ENCODE peak calls at places on chromosomes 11 and 22, in four cellular contexts. A is A549, R is IMR-90, K is H1. C is an unnamed sample.

GRCh38 chr11:13238879-13239514 is 38.6 kb upstream of the BMAL1 start:
- DNase-seq in A (peak), R (peak), K (no peak), C (peak)

GRCh38 chr11:20201231-20201630 is 41.0 kb upstream of the DBX1 start:
- DNase-seq in A (no peak), R (no peak), K (no peak), C (no peak)

GRCh38 chr11:91296628-91297027 is 928.0 kb upstream of the FAT3 start:
- DNase-seq in A (no peak), R (peak), K (no peak), C (no peak)

GRCh38 chr22:17366830-17367229 is 2.4 kb upstream of the CECR2 start:
- DNase-seq in A (peak), R (no peak), K (no peak), C (no peak)

GRCh38 chr11:128455766-128456165 is 131.6 kb downstream of the ETS1 start:
- DNase-seq in A (no peak), R (no peak), K (no peak), C (no peak)

GRCh38 chr11:64436025-64436424 is 77.1 kb downstream of the RPS6KA4 start:
- DNase-seq in A (no peak), R (no peak), K (no peak), C (no peak)

GRCh38 chr22:30301995-30302809 is 12.9 kb upstream of the CASTOR1 start:
- DNase-seq in A (no peak), R (peak), K (no peak), C (no peak)

GRCh38 chr11:17790453-17790852 is 55.9 kb downstream of the KCNC1 start:
- DNase-seq in A (no peak), R (peak), K (no peak), C (no peak)

GRCh38 chr11:61904539-61905048 is 12.8 kb downstream of the RAB3IL1 start:
- DNase-seq in A (no peak), R (no peak), K (no peak), C (peak)

GRCh38 chr22:42901790-42902508 is 44.9 kb upstream of the ARFGAP3 start:
- DNase-seq in A (no peak), R (no peak), K (no peak), C (no peak)

GRCh38 chr22:32255726-32256125 is 579 bp upstream of the SLC5A4 start:
- DNase-seq in A (no peak), R (no peak), K (no peak), C (no peak)

GRCh38 chr11:68457898-68458249 is 2.7 kb upstream of the PPP6R3 start:
- DNase-seq in A (no peak), R (no peak), K (no peak), C (peak)

GRCh38 chr11:114432893-114433292 is 6.4 kb upstream of the REXO2 start:
- DNase-seq in A (no peak), R (no peak), K (no peak), C (no peak)

GRCh38 chr11:88487646-88488045 is 150.1 kb upstream of the CTSC start:
- DNase-seq in A (no peak), R (no peak), K (no peak), C (no peak)

GRCh38 chr11:71476926-71477636 is 24.1 kb downstream of the NADSYN1 start:
- DNase-seq in A (no peak), R (no peak), K (no peak), C (no peak)

GRCh38 chr11:57778318-57779037 is 16.9 kb downstream of the CTNND1 start:
- DNase-seq in A (peak), R (peak), K (peak), C (peak)

GRCh38 chr11:69280994-69281393 is 13.0 kb upstream of the MYEOV start:
- DNase-seq in A (peak), R (peak), K (no peak), C (no peak)

GRCh38 chr11:76253416-76253815 is 47.1 kb upstream of the WNT11 start:
- DNase-seq in A (no peak), R (no peak), K (no peak), C (no peak)

GRCh38 chr22:49614966-49615965 is 212.4 kb downstream of the BRD1 start:
- DNase-seq in A (no peak), R (no peak), K (no peak), C (no peak)

DNA sequence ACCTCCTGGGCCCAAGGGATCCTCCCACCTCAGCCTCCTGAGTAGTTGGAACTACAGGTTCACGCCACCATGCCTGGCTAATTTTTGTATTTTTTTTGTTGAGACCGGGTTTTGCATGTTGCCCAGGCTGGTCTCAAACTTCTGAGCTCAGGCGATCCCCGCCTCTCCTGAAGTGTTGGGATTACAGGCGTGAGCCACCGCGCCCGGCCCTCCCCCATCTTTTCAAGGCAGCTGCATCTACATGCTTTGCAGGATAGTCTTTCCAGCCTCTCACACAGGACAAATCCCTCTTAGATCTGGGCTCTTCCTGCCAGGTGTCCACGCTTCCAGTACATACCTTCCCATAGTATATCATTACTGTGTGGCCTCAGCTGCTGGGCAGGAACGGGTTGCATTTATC is 49.7 kb downstream of the C11orf96 start:
- DNase-seq in A (no peak), R (no peak), K (no peak), C (no peak)
- TF ChIP-seq RFX5 in A (no peak), R (no peak), K (no peak), C (no peak)

GRCh38 chr22:36863979-36864378 is 3.2 kb downstream of the NCF4 start:
- DNase-seq in A (no peak), R (no peak), K (no peak), C (no peak)

GRCh38 chr22:36867695-36868094 is 6.9 kb downstream of the NCF4 start:
- DNase-seq in A (no peak), R (no peak), K (no peak), C (no peak)

GRCh38 chr22:36863281-36863680 is 2.5 kb downstream of the NCF4 start:
- DNase-seq in A (no peak), R (no peak), K (no peak), C (no peak)

GRCh38 chr22:36864454-36865215 is 3.8 kb downstream of the NCF4 start:
- DNase-seq in A (no peak), R (no peak), K (no peak), C (no peak)

GRCh38 chr22:36865346-36865745 is 4.5 kb downstream of the NCF4 start:
- DNase-seq in A (no peak), R (no peak), K (no peak), C (no peak)
- TF ChIP-seq RFX5 in A (no peak), R (no peak), K (no peak), C (no peak)

GRCh38 chr11:74723511-74723910 is 7.7 kb downstream of the CHRDL2 start:
- DNase-seq in A (no peak), R (no peak), K (no peak), C (no peak)

GRCh38 chr11:74717211-74717997 is 13.8 kb downstream of the CHRDL2 start:
- DNase-seq in A (no peak), R (no peak), K (no peak), C (no peak)

GRCh38 chr11:74721479-74721835 is 9.8 kb downstream of the CHRDL2 start:
- DNase-seq in A (no peak), R (no peak), K (no peak), C (no peak)

GRCh38 chr11:74719011-74719410 is 12.2 kb downstream of the CHRDL2 start:
- DNase-seq in A (no peak), R (no peak), K (no peak), C (no peak)

DNA sequence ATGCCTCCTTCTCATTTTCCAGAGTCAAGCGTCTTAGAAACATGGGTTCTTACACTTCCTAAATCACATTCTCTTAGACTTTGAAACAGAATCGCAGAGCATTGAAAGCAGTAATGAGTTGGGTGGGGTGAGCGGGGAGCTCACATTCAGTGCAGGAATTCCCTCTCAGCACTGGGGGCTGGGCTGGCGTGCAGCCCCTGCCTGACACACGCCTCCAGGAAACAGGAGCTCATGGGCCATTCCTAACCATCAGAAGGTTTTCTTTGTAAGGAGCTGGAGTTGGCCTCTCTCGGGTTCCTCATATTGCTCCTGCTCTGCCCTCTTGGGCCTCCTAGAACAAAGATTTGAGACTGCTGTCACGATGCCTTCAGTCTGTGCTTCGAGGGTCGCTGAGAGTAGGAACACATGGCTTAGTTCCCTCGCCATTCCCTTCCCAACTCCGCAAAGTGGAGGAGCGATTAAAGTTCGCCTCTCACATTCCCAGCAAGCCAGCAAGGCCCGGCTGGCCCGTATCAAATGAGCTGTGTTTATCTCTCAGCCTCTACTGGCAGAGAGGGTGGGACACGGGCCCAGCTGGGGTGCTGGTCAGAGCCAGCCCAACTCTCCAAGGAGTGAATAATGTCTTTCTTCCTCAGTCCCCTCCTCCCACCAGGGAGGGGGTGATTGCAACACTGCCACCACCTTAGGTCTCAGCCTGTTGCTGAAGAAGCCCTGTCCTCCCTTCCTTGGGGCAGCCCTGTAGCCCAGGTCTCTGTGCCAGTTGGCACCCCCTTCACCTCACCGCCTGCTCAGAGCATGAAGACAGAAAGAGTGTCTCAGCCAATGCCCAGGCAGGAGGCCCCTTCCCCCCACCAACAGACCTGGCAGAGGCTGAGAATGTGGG is 10.4 kb downstream of the CHRDL2 start:
- DNase-seq in A (no peak), R (peak), K (no peak), C (no peak)
- TF ChIP-seq RFX5 in A (no peak), R (no peak), K (no peak), C (no peak)

GRCh38 chr11:30758012-30758411 is 171.9 kb upstream of the MPPED2 start:
- DNase-seq in A (no peak), R (peak), K (no peak), C (no peak)
- TF ChIP-seq RFX5 in A (no peak), R (no peak), K (no peak), C (no peak)

GRCh38 chr11:129590030-129590752 is 214.5 kb downstream of the BARX2 start:
- DNase-seq in A (no peak), R (no peak), K (no peak), C (no peak)

GRCh38 chr11:129592191-129592590 is 216.5 kb downstream of the BARX2 start:
- DNase-seq in A (no peak), R (no peak), K (no peak), C (no peak)

GRCh38 chr11:129593098-129593497 is 217.4 kb downstream of the BARX2 start:
- DNase-seq in A (no peak), R (no peak), K (no peak), C (no peak)

GRCh38 chr11:129590753-129591475 is 215.3 kb downstream of the BARX2 start:
- DNase-seq in A (no peak), R (no peak), K (no peak), C (no peak)

DNA sequence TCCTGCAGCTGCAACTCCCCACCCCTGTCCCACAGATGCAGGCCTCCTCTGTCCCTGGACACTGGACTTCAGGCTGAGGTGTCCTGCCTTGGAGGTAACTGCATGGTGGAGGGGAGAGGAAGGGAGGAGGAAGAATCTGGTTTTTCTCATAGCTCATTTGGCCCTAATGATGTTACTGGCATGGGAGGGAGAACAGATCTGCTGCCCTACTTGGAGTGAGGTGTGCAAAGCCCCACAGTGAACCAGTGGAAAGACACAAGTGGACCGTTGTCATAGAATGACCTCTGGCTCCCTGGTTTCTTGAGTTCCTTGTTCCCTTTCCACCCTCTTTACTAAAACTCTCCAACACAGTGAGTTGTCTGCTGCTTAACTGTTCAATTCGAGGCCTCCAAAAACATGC is 215.9 kb downstream of the BARX2 start:
- DNase-seq in A (no peak), R (no peak), K (no peak), C (no peak)
- TF ChIP-seq RFX5 in A (no peak), R (no peak), K (no peak), C (no peak)

DNA sequence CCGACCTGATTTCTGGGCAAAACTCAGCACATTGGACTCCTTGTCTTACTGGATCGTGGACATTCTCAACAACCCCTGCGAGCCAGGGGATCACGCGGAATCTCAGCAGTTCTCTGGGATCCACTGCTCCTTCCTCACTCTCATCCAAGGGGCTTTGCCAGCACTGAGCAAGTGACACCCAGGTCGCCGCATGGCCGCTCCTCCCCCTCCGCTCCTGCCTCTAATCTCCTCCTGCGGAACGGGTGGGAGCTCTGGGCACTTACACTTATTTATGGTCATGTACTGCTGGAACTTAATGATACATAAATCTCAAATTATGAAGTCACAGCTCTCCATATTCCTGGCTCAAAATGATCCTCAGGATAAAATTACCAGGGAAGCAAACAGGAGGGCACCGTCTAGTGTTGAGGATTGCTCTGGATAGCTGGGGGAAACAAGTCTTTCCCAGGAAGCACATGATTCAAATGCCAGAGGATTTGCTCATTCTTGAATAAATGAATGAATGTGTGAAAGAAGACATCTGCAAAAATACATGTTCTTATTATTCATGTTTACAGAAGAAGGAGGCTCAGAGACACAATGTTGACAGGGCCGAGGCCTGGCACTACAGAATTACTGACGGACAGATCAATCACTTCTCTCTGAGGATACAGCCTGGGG is 1077.3 kb downstream of the TBC1D22A start:
- DNase-seq in A (no peak), R (no peak), K (no peak), C (no peak)
- TF ChIP-seq RFX5 in A (no peak), R (no peak), K (no peak), C (no peak)

GRCh38 chr22:23496445-23496833 is 83.7 kb downstream of the IGLL1 start:
- DNase-seq in A (no peak), R (no peak), K (no peak), C (no peak)
- TF ChIP-seq RFX5 in A (no peak), R (no peak), K (no peak), C (no peak)

GRCh38 chr11:74909363-74909762 is 39.5 kb downstream of the XRRA1 start:
- DNase-seq in A (no peak), R (no peak), K (no peak), C (no peak)
- TF ChIP-seq RFX5 in A (no peak), R (no peak), K (no peak), C (no peak)

GRCh38 chr22:40076702-40077645 is 82.2 kb downstream of the FAM83F start:
- DNase-seq in A (no peak), R (peak), K (no peak), C (no peak)
- TF ChIP-seq RFX5 in A (no peak), R (no peak), K (no peak), C (no peak)

C was measured in HepG2.